ENCODE peak calls at places on chromosomes 1 and 21, in nine cellular contexts. N, C, D, O, W, Q, P, V and Z are unnamed samples.

GRCh38 chr21:38768385-38769071 is 37.2 kb upstream of the ETS2 start:
- DNase-seq in N (no peak), C (no peak), D (no peak), O (no peak), W (no peak), Q (peak; percentile 85), P (no peak), V (no peak), Z (no peak)

GRCh38 chr1:45012639-45013278 is 705 bp downstream of the UROD start:
- DNase-seq in N (peak; percentile 42), C (peak; percentile 89), D (no peak), O (no peak), W (peak; percentile 86), Q (peak; percentile 58), P (no peak), V (peak; percentile 94), Z (peak; percentile 58)

GRCh38 chr1:21937372-21938121 is 437 bp upstream of the HSPG2 start:
- DNase-seq in N (no peak), C (peak; percentile 89), D (no peak), O (peak; percentile 70), W (peak; percentile 71), Q (peak; percentile 89), P (no peak), V (peak; percentile 88), Z (peak; percentile 69)

GRCh38 chr1:228299211-228299610 is 91.4 kb downstream of the OBSCN start:
- DNase-seq in N (no peak), C (no peak), D (no peak), O (no peak), W (no peak), Q (no peak), P (no peak), V (no peak), Z (no peak)

GRCh38 chr1:152926091-152926490 is 17.7 kb downstream of the IVL start:
- DNase-seq in N (no peak), C (no peak), D (peak; percentile 54), O (no peak), W (peak; percentile 3), Q (no peak), P (no peak), V (peak; percentile 64), Z (no peak)

GRCh38 chr21:24123785-24124184 is 1483.5 kb downstream of the MRPL39 start:
- DNase-seq in N (no peak), C (no peak), D (no peak), O (no peak), W (no peak), Q (no peak), P (no peak), V (no peak), Z (no peak)

GRCh38 chr1:45187735-45188134 is 18.7 kb downstream of the ZSWIM5 start:
- DNase-seq in N (no peak), C (no peak), D (no peak), O (no peak), W (no peak), Q (no peak), P (no peak), V (no peak), Z (no peak)

GRCh38 chr1:62685431-62685859 is 2.7 kb downstream of the DOCK7 start:
- DNase-seq in N (no peak), C (no peak), D (no peak), O (no peak), W (no peak), Q (no peak), P (no peak), V (no peak), Z (no peak)

GRCh38 chr1:229298887-229299503 is 28.1 kb downstream of the RAB4A start:
- DNase-seq in N (no peak), C (no peak), D (no peak), O (no peak), W (no peak), Q (no peak), P (no peak), V (peak; percentile 16), Z (no peak)